ENCODE peak calls at places on chromosomes 12 and 14, in six cellular contexts. One of them, this sample, is unnamed.

GRCh38 chr12:121513464-121514183 is 67.2 kb downstream of the KDM2B start:
- DNase-seq in HepG2: peak
- DNase-seq in HCT116: peak
- DNase-seq in H1: peak
- DNase-seq in GM12878: no peak
- DNase-seq in K562: peak
- DNase-seq in this sample: no peak

GRCh38 chr12:20105938-20106337 is 262.4 kb upstream of the PDE3A start:
- DNase-seq in K562: no peak
- DNase-seq in GM12878: no peak
- DNase-seq in H1: no peak
- DNase-seq in HCT116: no peak
- DNase-seq in HepG2: no peak
- DNase-seq in this sample: no peak

GRCh38 chr14:100762901-100763300 is 36.2 kb downstream of the DLK1 start:
- DNase-seq in GM12878: no peak
- DNase-seq in H1: no peak
- DNase-seq in HepG2: no peak
- DNase-seq in K562: no peak
- DNase-seq in HCT116: no peak
- DNase-seq in this sample: no peak

GRCh38 chr12:29552324-29552927 is 54.9 kb upstream of the OVCH1 start:
- DNase-seq in H1: peak
- DNase-seq in GM12878: no peak
- DNase-seq in HCT116: peak
- DNase-seq in K562: peak
- DNase-seq in HepG2: peak
- DNase-seq in this sample: peak

GRCh38 chr14:87989613-87990299 is 3.2 kb downstream of the GALC start:
- DNase-seq in H1: no peak
- DNase-seq in HCT116: no peak
- DNase-seq in K562: no peak
- DNase-seq in HepG2: no peak
- DNase-seq in GM12878: no peak
- DNase-seq in this sample: no peak

GRCh38 chr14:31564194-31564593 is 3.0 kb downstream of the NUBPL start:
- DNase-seq in HepG2: no peak
- DNase-seq in K562: no peak
- DNase-seq in H1: no peak
- DNase-seq in GM12878: no peak
- DNase-seq in HCT116: no peak
- DNase-seq in this sample: no peak

GRCh38 chr12:68450947-68451260 is 118.7 kb upstream of the MDM1 start:
- DNase-seq in K562: no peak
- DNase-seq in HCT116: no peak
- DNase-seq in H1: no peak
- DNase-seq in GM12878: no peak
- DNase-seq in HepG2: no peak
- DNase-seq in this sample: no peak

GRCh38 chr12:102757874-102758244 is 159.2 kb downstream of the PAH start:
- DNase-seq in H1: no peak
- DNase-seq in HCT116: no peak
- DNase-seq in K562: no peak
- DNase-seq in HepG2: no peak
- DNase-seq in GM12878: no peak
- DNase-seq in this sample: no peak

GRCh38 chr14:104665092-104665662 is 24.2 kb upstream of the INF2 start:
- DNase-seq in GM12878: no peak
- DNase-seq in HCT116: no peak
- DNase-seq in H1: no peak
- DNase-seq in K562: no peak
- DNase-seq in HepG2: no peak
- DNase-seq in this sample: no peak

GRCh38 chr14:35985504-35986218 is 159.5 kb downstream of the BRMS1L start:
- DNase-seq in H1: no peak
- DNase-seq in HCT116: peak
- DNase-seq in HepG2: no peak
- DNase-seq in K562: no peak
- DNase-seq in GM12878: peak
- DNase-seq in this sample: no peak

GRCh38 chr12:122182887-122183587 is at the start of gene LRRC43:
- DNase-seq in GM12878: no peak
- DNase-seq in H1: peak
- DNase-seq in HepG2: no peak
- DNase-seq in K562: no peak
- DNase-seq in HCT116: no peak
- DNase-seq in this sample: peak

GRCh38 chr12:132674561-132674960 is 12.6 kb downstream of the POLE start:
- DNase-seq in HCT116: no peak
- DNase-seq in K562: no peak
- DNase-seq in GM12878: no peak
- DNase-seq in HepG2: no peak
- DNase-seq in H1: no peak
- DNase-seq in this sample: no peak

GRCh38 chr12:55681142-55682077 is 26.3 kb downstream of the ITGA7 start:
- DNase-seq in GM12878: no peak
- DNase-seq in HepG2: peak
- DNase-seq in H1: peak
- DNase-seq in K562: peak
- DNase-seq in HCT116: peak
- DNase-seq in this sample: peak

GRCh38 chr14:106538193-106538592 is 1011.8 kb downstream of the TMEM121 start:
- DNase-seq in K562: no peak
- DNase-seq in GM12878: no peak
- DNase-seq in HCT116: no peak
- DNase-seq in H1: no peak
- DNase-seq in HepG2: no peak
- DNase-seq in this sample: no peak

GRCh38 chr12:100738086-100738485 is 56.5 kb upstream of the ANO4 start:
- DNase-seq in H1: no peak
- DNase-seq in HCT116: no peak
- DNase-seq in GM12878: no peak
- DNase-seq in K562: no peak
- DNase-seq in HepG2: no peak
- DNase-seq in this sample: no peak

GRCh38 chr12:88309546-88309945 is 167.4 kb downstream of the TMTC3 start:
- DNase-seq in K562: no peak
- DNase-seq in HepG2: no peak
- DNase-seq in H1: no peak
- DNase-seq in HCT116: no peak
- DNase-seq in GM12878: no peak
- DNase-seq in this sample: peak

GRCh38 chr14:39568809-39569538 is 136.7 kb upstream of the FBXO33 start:
- DNase-seq in GM12878: no peak
- DNase-seq in HCT116: no peak
- DNase-seq in H1: no peak
- DNase-seq in K562: no peak
- DNase-seq in HepG2: no peak
- DNase-seq in this sample: no peak

GRCh38 chr14:103522649-103523582 is at the start of gene CKB:
- DNase-seq in HepG2: no peak
- DNase-seq in H1: peak
- DNase-seq in GM12878: no peak
- DNase-seq in HCT116: no peak
- DNase-seq in K562: peak
- DNase-seq in this sample: no peak
- TF ChIP-seq EZH2 in HepG2: no peak
- TF ChIP-seq EZH2 in H1: no peak
- TF ChIP-seq EZH2 in GM12878: no peak
- TF ChIP-seq EZH2 in HCT116: no peak
- TF ChIP-seq EZH2 in K562: no peak
- TF ChIP-seq EZH2 in this sample: peak

DNA sequence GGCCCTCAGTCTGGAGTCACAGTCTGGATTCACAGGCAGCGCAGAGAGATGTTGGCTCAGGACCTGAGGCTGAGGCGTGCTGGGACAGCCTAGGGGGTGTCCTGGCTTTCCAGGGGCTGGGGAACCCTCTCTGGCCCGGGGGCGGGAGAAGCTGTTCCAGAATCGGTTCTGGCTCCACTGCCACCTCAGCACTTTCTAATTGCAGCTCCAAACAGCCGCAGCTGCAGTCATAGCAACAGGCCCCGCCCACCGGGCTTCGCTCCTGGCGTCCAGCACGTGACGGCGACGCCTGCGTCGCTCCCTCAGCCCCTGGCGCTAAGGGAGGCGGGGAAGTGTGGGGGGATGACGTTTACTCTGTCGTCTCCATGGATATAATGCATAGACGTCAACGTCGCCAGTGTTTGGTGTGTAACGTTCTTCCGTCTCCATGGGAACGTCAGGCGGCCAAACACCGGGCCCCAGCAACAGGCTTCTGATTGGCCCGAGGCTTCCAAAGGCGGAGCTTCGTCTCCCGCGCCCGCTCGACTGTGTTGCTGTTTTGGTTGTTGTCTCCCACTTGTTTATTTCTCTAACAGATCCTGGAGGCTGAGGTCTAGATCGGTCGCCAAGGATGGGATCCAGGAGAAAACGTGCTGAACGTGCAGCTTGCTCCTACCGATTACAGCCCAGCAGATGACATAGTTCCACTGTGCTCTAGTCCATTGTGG is 19.7 kb upstream of the FOS start:
- DNase-seq in K562: peak
- DNase-seq in GM12878: peak
- DNase-seq in H1: peak
- DNase-seq in HepG2: peak
- DNase-seq in HCT116: peak
- DNase-seq in this sample: peak
- TF ChIP-seq POLR2A in K562: peak
- TF ChIP-seq POLR2A in GM12878: no peak
- TF ChIP-seq POLR2A in H1: peak
- TF ChIP-seq POLR2A in HepG2: peak
- TF ChIP-seq POLR2A in HCT116: no peak
- TF ChIP-seq POLR2A in this sample: peak

GRCh38 chr12:32780111-32780510 is 24.4 kb upstream of the YARS2 start:
- DNase-seq in K562: no peak
- DNase-seq in HCT116: no peak
- DNase-seq in HepG2: no peak
- DNase-seq in GM12878: no peak
- DNase-seq in H1: no peak
- DNase-seq in this sample: no peak
- TF ChIP-seq MAX in K562: no peak
- TF ChIP-seq MAX in HCT116: no peak
- TF ChIP-seq MAX in HepG2: no peak
- TF ChIP-seq MAX in GM12878: no peak
- TF ChIP-seq MAX in H1: no peak
- TF ChIP-seq MAX in this sample: no peak

GRCh38 chr14:95319312-95320075 is at the start of gene CLMN:
- DNase-seq in HepG2: no peak
- DNase-seq in H1: peak
- DNase-seq in HCT116: peak
- DNase-seq in K562: peak
- DNase-seq in GM12878: no peak
- DNase-seq in this sample: peak
- TF ChIP-seq EZH2 in HepG2: no peak
- TF ChIP-seq EZH2 in H1: no peak
- TF ChIP-seq EZH2 in HCT116: no peak
- TF ChIP-seq EZH2 in K562: no peak
- TF ChIP-seq EZH2 in GM12878: no peak
- TF ChIP-seq EZH2 in this sample: no peak

GRCh38 chr12:48795550-48796455 is 6.9 kb upstream of the ADCY6 start:
- DNase-seq in H1: peak
- DNase-seq in HCT116: peak
- DNase-seq in K562: peak
- DNase-seq in HepG2: peak
- DNase-seq in GM12878: peak
- DNase-seq in this sample: peak
- TF ChIP-seq POLR2A in H1: no peak
- TF ChIP-seq POLR2A in HCT116: no peak
- TF ChIP-seq POLR2A in K562: no peak
- TF ChIP-seq POLR2A in HepG2: no peak
- TF ChIP-seq POLR2A in GM12878: no peak
- TF ChIP-seq POLR2A in this sample: no peak

GRCh38 chr14:23346693-23347405 is 5.8 kb downstream of the SLC22A17 start:
- DNase-seq in HepG2: no peak
- DNase-seq in K562: no peak
- DNase-seq in HCT116: no peak
- DNase-seq in GM12878: no peak
- DNase-seq in H1: no peak
- DNase-seq in this sample: no peak

GRCh38 chr14:23345987-23346692 is 6.5 kb downstream of the SLC22A17 start:
- DNase-seq in HCT116: no peak
- DNase-seq in H1: no peak
- DNase-seq in GM12878: no peak
- DNase-seq in K562: peak
- DNase-seq in HepG2: peak
- DNase-seq in this sample: no peak

GRCh38 chr14:23347406-23348296 is 5.0 kb downstream of the SLC22A17 start:
- DNase-seq in K562: no peak
- DNase-seq in H1: no peak
- DNase-seq in GM12878: no peak
- DNase-seq in HCT116: no peak
- DNase-seq in HepG2: no peak
- DNase-seq in this sample: no peak

GRCh38 chr14:23349156-23349845 is 3.4 kb downstream of the SLC22A17 start:
- DNase-seq in HCT116: no peak
- DNase-seq in GM12878: no peak
- DNase-seq in H1: no peak
- DNase-seq in K562: no peak
- DNase-seq in HepG2: no peak
- DNase-seq in this sample: no peak

GRCh38 chr14:23348297-23348655 is 4.4 kb downstream of the SLC22A17 start:
- DNase-seq in HCT116: no peak
- DNase-seq in K562: no peak
- DNase-seq in H1: no peak
- DNase-seq in HepG2: no peak
- DNase-seq in GM12878: no peak
- DNase-seq in this sample: no peak
- TF ChIP-seq MAX in HCT116: no peak
- TF ChIP-seq MAX in K562: no peak
- TF ChIP-seq MAX in H1: no peak
- TF ChIP-seq MAX in HepG2: no peak
- TF ChIP-seq MAX in GM12878: no peak
- TF ChIP-seq MAX in this sample: no peak

GRCh38 chr14:52314521-52315354 is 626 bp downstream of the PTGER2 start:
- DNase-seq in K562: no peak
- DNase-seq in HepG2: no peak
- DNase-seq in HCT116: no peak
- DNase-seq in H1: peak
- DNase-seq in GM12878: no peak
- DNase-seq in this sample: peak
- TF ChIP-seq EZH2 in K562: no peak
- TF ChIP-seq EZH2 in HepG2: no peak
- TF ChIP-seq EZH2 in HCT116: no peak
- TF ChIP-seq EZH2 in H1: peak
- TF ChIP-seq EZH2 in GM12878: no peak
- TF ChIP-seq EZH2 in this sample: peak

GRCh38 chr14:68309121-68309520 is 483.7 kb downstream of the ZFP36L1 start:
- DNase-seq in K562: no peak
- DNase-seq in HCT116: no peak
- DNase-seq in GM12878: no peak
- DNase-seq in H1: no peak
- DNase-seq in HepG2: no peak
- DNase-seq in this sample: no peak
- TF ChIP-seq POLR2A in K562: no peak
- TF ChIP-seq POLR2A in HCT116: no peak
- TF ChIP-seq POLR2A in GM12878: no peak
- TF ChIP-seq POLR2A in H1: no peak
- TF ChIP-seq POLR2A in HepG2: no peak
- TF ChIP-seq POLR2A in this sample: no peak

GRCh38 chr12:108711486-108712163 is 19.7 kb downstream of the CORO1C start:
- DNase-seq in H1: peak
- DNase-seq in GM12878: no peak
- DNase-seq in K562: no peak
- DNase-seq in HCT116: no peak
- DNase-seq in HepG2: no peak
- DNase-seq in this sample: no peak
- TF ChIP-seq MAX in H1: no peak
- TF ChIP-seq MAX in GM12878: no peak
- TF ChIP-seq MAX in K562: no peak
- TF ChIP-seq MAX in HCT116: no peak
- TF ChIP-seq MAX in HepG2: no peak
- TF ChIP-seq MAX in this sample: no peak